ENCODE peak calls at places on chromosomes 12 and 14, in four cellular contexts. G is epithelial cell of esophagus, W is lower leg skin, H is AG04450. Y is an unnamed sample.

GRCh38 chr12:11854011-11854499 is 204.6 kb downstream of the ETV6 start:
- DNase-seq in H (no peak), G (no peak), W (no peak), Y (no peak)

GRCh38 chr12:103627189-103627855 is 40.2 kb downstream of the STAB2 start:
- DNase-seq in W (no peak), H (no peak), G (no peak), Y (no peak)

GRCh38 chr14:29741909-29742401 is 185.7 kb downstream of the PRKD1 start:
- DNase-seq in H (no peak), W (no peak), G (no peak), Y (no peak)

GRCh38 chr12:120231316-120232011 is 30.6 kb upstream of the RPLP0 start:
- DNase-seq in H (peak), G (peak), W (no peak), Y (peak)

GRCh38 chr14:105479438-105480164 is 5.0 kb downstream of the CRIP2 start:
- DNase-seq in G (no peak), W (no peak), H (no peak), Y (no peak)

GRCh38 chr14:89201645-89202044 is 215.4 kb downstream of the FOXN3 start:
- DNase-seq in G (no peak), W (no peak), H (no peak), Y (no peak)

GRCh38 chr14:68785817-68786490 is 6.9 kb downstream of the ZFP36L1 start:
- DNase-seq in G (peak), H (no peak), W (peak), Y (peak)

GRCh38 chr14:70045715-70046535 is 142.8 kb downstream of the SLC8A3 start:
- DNase-seq in G (peak), H (peak), W (peak), Y (peak)

GRCh38 chr12:75759196-75759595 is 247.8 kb upstream of the KRR1 start:
- DNase-seq in W (no peak), H (no peak), G (no peak), Y (no peak)

GRCh38 chr14:32560213-32560857 is 231.2 kb downstream of the AKAP6 start:
- DNase-seq in H (peak), G (peak), W (no peak), Y (peak)

GRCh38 chr12:120142231-120142877 is 25.8 kb upstream of the RAB35 start:
- DNase-seq in G (no peak), W (no peak), H (no peak), Y (no peak)

GRCh38 chr14:103855734-103856095 is 8.3 kb upstream of the PPP1R13B start:
- DNase-seq in W (no peak), G (no peak), H (no peak), Y (no peak)

GRCh38 chr14:28577711-28578131 is 188.9 kb upstream of the FOXG1 start:
- DNase-seq in W (no peak), G (peak), H (no peak), Y (peak)

GRCh38 chr12:79681008-79681590 is 9.7 kb downstream of the PAWR start:
- DNase-seq in G (peak), W (no peak), H (no peak), Y (peak)

GRCh38 chr14:81435578-81436295 is 35.6 kb upstream of the STON2 start:
- DNase-seq in H (no peak), G (peak), W (peak), Y (peak)

GRCh38 chr14:29763342-29763858 is 164.2 kb downstream of the PRKD1 start:
- DNase-seq in G (no peak), H (no peak), W (no peak), Y (no peak)

GRCh38 chr12:45402288-45402687 is 186.4 kb downstream of the ANO6 start:
- DNase-seq in H (no peak), G (no peak), W (no peak), Y (no peak)

GRCh38 chr14:100383727-100384158 is 60.6 kb downstream of the SLC25A47 start:
- DNase-seq in G (peak), W (peak), H (no peak), Y (no peak)

GRCh38 chr12:56104815-56105476 is 587 bp downstream of the PA2G4 start:
- DNase-seq in H (no peak), W (no peak), G (peak), Y (no peak)

GRCh38 chr14:102930753-102931579 is 8.5 kb downstream of the AMN start:
- DNase-seq in H (no peak), G (peak), W (no peak), Y (peak)

GRCh38 chr12:95096852-95097251 is 23.4 kb upstream of the NR2C1 start:
- DNase-seq in H (no peak), W (no peak), G (no peak), Y (no peak)

GRCh38 chr12:57841445-57841844 is 5.1 kb downstream of the CTDSP2 start:
- DNase-seq in W (no peak), G (no peak), H (no peak), Y (no peak)
- H3K4me3 ChIP-seq in W (no peak), G (no peak), H (peak), Y (no peak)

DNA sequence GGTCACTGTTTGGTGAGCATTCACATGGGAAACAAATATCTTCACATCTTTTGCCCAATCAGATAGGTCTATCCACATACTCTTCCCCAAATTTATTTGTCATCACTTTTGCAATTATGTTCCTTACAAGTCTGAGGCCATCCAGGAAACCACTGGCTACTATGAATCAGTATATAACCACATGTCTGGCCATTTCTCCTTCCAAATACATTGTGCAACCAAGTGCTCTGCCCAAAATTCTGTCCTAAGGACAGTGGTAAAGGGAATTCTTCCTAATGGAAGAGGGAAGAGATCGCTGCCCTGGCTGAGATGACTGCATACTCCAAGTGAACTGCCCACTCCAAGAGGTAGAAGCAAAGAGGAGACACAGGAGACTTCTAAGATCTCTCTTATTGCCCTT is 148.9 kb upstream of the MAX start:
- DNase-seq in W (peak), H (peak), G (peak), Y (peak)
- H3K4me3 ChIP-seq in W (no peak), H (no peak), G (no peak), Y (no peak)

DNA sequence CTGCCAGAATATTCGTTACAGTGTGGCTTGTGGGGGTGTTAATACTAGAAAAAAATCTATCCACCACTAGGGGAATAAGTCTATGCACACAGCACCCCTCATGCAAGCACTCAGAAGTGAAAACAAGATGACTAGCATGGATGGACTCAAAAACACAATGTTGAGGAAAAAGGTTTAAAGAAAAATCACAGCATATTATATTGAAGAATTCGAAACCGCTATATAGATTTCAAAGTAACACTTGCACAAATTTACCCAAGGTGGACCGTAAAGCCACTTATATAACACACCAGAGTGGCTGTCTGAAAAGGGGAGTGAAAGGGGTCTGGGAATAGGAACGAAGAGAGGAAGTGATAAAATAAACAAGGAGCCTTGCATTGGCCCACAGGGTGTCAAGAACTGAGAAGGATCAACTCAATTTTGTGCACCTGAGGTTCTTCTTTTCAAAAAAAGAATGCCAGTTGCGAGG is 540 bp downstream of the ABCD4 start:
- DNase-seq in W (no peak), H (no peak), G (peak), Y (peak)
- H3K4me3 ChIP-seq in W (peak), H (peak), G (peak), Y (peak)

DNA sequence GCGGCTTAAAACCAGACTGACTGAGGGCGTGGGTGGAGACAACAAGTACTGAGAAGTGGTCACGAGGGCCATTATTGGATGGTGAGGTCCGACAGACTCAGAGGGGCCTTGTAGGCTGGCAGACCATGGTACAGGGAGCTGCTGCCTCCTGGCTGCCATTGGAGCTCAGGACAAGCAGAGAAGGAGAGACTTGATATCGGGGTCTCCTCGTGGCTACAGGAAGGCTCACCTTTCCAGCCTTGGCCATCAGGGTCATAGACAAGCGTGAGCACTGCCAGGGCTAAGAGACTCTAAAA is 54.2 kb downstream of the FBRSL1 start:
- DNase-seq in H (no peak), W (no peak), G (peak), Y (no peak)
- H3K4me3 ChIP-seq in H (no peak), W (no peak), G (no peak), Y (no peak)

DNA sequence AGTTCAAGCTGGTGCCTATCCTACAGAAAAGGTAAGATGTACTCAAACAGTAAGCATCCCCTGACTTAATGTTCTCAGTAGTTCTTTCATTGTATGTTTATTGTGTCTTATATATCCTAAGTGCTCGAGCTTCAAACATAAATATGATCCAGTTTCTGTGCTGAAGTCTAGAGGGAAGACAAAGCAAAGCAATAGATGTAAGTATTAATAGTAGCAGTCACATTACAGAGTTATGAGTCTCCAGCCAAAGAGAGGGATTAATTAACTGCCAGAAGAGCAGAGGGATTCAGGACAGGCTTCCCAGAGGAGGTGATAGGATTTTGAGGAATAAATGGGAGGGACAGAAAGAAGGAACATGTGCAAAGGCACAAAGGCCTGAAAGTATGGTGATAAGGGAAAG is 1.4 kb downstream of the NGDN start:
- DNase-seq in H (no peak), W (no peak), G (no peak), Y (no peak)
- H3K4me3 ChIP-seq in H (no peak), W (no peak), G (no peak), Y (no peak)

DNA sequence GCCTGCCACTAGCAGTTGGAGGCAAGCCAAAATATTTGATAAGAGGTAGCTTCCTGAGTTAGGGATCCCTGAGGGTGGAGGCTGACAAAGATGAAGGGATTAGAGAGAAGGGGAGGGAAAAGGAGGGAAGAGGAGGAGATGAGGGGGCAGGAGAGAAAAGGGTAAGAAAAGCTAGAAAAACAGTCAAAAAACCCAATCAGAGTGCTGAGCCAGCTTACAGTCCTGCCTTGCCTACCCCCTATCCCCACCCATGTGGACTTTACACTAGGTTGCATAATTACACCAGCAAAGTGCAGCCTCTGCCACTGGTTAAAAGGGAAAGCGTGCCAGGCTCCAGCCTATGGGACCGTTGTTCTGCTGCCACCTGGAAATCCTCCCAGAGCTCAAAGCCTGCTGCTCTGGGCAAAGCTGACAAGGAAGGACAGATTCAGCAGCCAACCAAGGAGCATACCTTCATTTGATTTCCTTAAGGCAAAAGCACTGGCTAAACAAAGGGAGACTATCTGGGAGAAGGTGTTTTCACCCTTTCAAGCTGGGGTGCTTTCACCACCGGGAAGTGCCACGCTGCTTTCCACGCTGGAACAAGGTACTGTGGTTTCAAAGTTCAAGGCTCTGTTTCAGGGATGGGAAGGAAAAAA is 3.9 kb upstream of the NUMB start:
- DNase-seq in G (peak), H (no peak), W (peak), Y (no peak)
- H3K4me3 ChIP-seq in G (no peak), H (peak), W (no peak), Y (no peak)

GRCh38 chr12:78004451-78005093 is 173.9 kb downstream of the NAV3 start:
- DNase-seq in G (no peak), W (no peak), H (no peak), Y (no peak)

GRCh38 chr12:78007173-78007572 is 176.5 kb downstream of the NAV3 start:
- DNase-seq in W (no peak), G (no peak), H (no peak), Y (no peak)

GRCh38 chr12:78005094-78005492 is 174.4 kb downstream of the NAV3 start:
- DNase-seq in W (no peak), G (no peak), H (no peak), Y (no peak)

GRCh38 chr12:77999074-77999715 is 168.5 kb downstream of the NAV3 start:
- DNase-seq in G (no peak), H (no peak), W (no peak), Y (no peak)

GRCh38 chr12:78002878-78003277 is 172.2 kb downstream of the NAV3 start:
- DNase-seq in G (peak), H (no peak), W (no peak), Y (peak)
- H3K4me3 ChIP-seq in G (no peak), H (no peak), W (no peak), Y (no peak)

GRCh38 chr14:24187538-24187915 is 1.1 kb downstream of the IPO4 start:
- DNase-seq in H (no peak), W (no peak), G (no peak), Y (no peak)
- H3K4me3 ChIP-seq in H (peak), W (no peak), G (peak), Y (no peak)

DNA sequence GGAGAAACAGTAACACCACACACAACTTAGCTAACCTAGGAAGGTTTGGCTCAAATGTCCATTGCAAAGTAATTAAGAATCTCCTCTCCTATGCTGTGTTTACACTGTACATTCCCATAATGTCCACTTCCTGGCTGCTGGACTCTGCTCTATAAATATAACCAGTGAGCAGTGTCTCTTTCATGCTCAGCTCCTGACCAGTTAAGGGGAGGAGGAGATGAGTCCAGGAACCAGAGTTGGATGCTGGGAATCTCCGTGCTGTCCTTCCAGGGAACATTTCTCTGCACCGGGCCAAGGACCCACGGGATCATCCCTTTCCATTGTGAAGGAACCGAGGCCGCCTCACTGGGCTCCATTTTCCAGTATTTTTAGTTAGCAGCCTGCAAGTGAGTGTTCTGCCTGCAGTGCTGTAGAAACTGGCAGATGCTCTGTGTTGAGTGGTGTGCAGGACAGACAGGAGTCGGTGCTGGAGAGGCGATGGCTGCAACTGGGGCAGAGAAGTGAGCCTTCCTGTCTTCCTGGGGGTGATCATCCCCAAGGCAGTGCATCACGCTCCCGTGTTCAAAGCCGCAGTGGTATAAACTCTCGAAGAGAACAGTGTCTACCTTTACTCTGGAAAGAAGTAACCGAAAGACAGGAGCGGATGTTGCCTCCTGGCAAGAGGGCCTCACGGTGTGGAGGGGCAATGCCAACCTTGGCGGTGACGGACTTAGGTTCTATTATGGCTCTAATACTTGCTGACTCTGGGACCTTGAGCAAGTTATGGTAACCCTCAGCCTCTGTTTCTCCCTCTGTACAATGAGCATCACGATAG is 195.5 kb downstream of the CACNA1C start:
- DNase-seq in H (peak), W (no peak), G (no peak), Y (no peak)
- H3K4me3 ChIP-seq in H (no peak), W (no peak), G (no peak), Y (no peak)